ENCODE peak calls at places on chromosome 16, in five cellular contexts. Q, S, J, K and H are unnamed samples.

GRCh38 chr16:67490330-67491096 is 7.2 kb upstream of the AGRP start:
- DNase-seq in Q (peak), S (peak), J (no peak), K (no peak), H (peak)

GRCh38 chr16:86303787-86304685 is 206.3 kb upstream of the FOXF1 start:
- DNase-seq in Q (no peak), S (peak), J (no peak), K (no peak), H (no peak)

GRCh38 chr16:11386054-11386680 is 40.9 kb downstream of the RMI2 start:
- DNase-seq in Q (no peak), S (no peak), J (peak), K (no peak), H (no peak)

GRCh38 chr16:57646388-57647039 is 18.1 kb downstream of the ADGRG1 start:
- DNase-seq in Q (no peak), S (no peak), J (no peak), K (no peak), H (no peak)

GRCh38 chr16:4787627-4788482 is at the start of gene SEPTIN12:
- DNase-seq in Q (no peak), S (no peak), J (no peak), K (no peak), H (no peak)

GRCh38 chr16:74092336-74092735 is 204.3 kb upstream of the PSMD7 start:
- DNase-seq in Q (no peak), S (no peak), J (no peak), K (no peak), H (no peak)

GRCh38 chr16:14549789-14550153 is 80.3 kb downstream of the PARN start:
- DNase-seq in Q (no peak), S (no peak), J (no peak), K (no peak), H (no peak)

GRCh38 chr16:49085689-49086088 is 195.9 kb downstream of the CBLN1 start:
- DNase-seq in Q (no peak), S (peak), J (no peak), K (no peak), H (no peak)

GRCh38 chr16:89696598-89697128 is 4.8 kb downstream of the SPATA2L start:
- DNase-seq in Q (no peak), S (no peak), J (no peak), K (no peak), H (no peak)

GRCh38 chr16:67703626-67704025 is 15.5 kb downstream of the GFOD2 start:
- DNase-seq in Q (no peak), S (no peak), J (no peak), K (no peak), H (no peak)

GRCh38 chr16:88741368-88741767 is 35.1 kb downstream of the CTU2 start:
- DNase-seq in Q (no peak), S (no peak), J (no peak), K (no peak), H (no peak)

GRCh38 chr16:68369697-68370096 is 58.9 kb downstream of the PRMT7 start:
- DNase-seq in Q (no peak), S (no peak), J (no peak), K (no peak), H (no peak)

GRCh38 chr16:54934536-54935410 is 4.1 kb downstream of the IRX5 start:
- DNase-seq in Q (no peak), S (no peak), J (no peak), K (no peak), H (peak)

GRCh38 chr16:11599579-11599978 is 12.9 kb upstream of the LITAF start:
- DNase-seq in Q (no peak), S (no peak), J (peak), K (no peak), H (no peak)

GRCh38 chr16:83615981-83616380 is 191.8 kb upstream of the HSBP1 start:
- DNase-seq in Q (no peak), S (peak), J (no peak), K (no peak), H (no peak)

GRCh38 chr16:73280366-73280765 is 232.4 kb upstream of the ZFHX3 start:
- DNase-seq in Q (no peak), S (no peak), J (no peak), K (no peak), H (peak)

GRCh38 chr16:89708481-89708931 is 7.0 kb upstream of the SPATA2L start:
- DNase-seq in Q (no peak), S (no peak), J (no peak), K (no peak), H (no peak)

GRCh38 chr16:87431926-87432325 is 39.8 kb downstream of the MAP1LC3B start:
- DNase-seq in Q (peak), S (peak), J (no peak), K (no peak), H (peak)

GRCh38 chr16:29877266-29877961 is 14.4 kb upstream of the CDIPT start:
- DNase-seq in Q (no peak), S (peak), J (no peak), K (no peak), H (peak)

GRCh38 chr16:106623-107324 is 28.7 kb downstream of the MPG start:
- DNase-seq in Q (peak), S (peak), J (no peak), K (no peak), H (peak)

GRCh38 chr16:15601212-15601879 is 41.6 kb downstream of the MARF1 start:
- DNase-seq in Q (no peak), S (no peak), J (no peak), K (no peak), H (no peak)

GRCh38 chr16:19687279-19687678 is 30.7 kb downstream of the KNOP1 start:
- DNase-seq in Q (no peak), S (no peak), J (no peak), K (no peak), H (no peak)

GRCh38 chr16:2836646-2837508 is 6.8 kb downstream of the ZG16B start:
- DNase-seq in Q (no peak), S (no peak), J (no peak), K (no peak), H (peak)

GRCh38 chr16:83733301-83733700 is 74.5 kb upstream of the HSBP1 start:
- DNase-seq in Q (no peak), S (no peak), J (no peak), K (no peak), H (no peak)

GRCh38 chr16:2835638-2836493 is 5.8 kb downstream of the ZG16B start:
- DNase-seq in Q (peak), S (peak), J (peak), K (no peak), H (peak)